ENCODE peak calls at places on chromosomes 7 and 10, in five cellular contexts. K, S, H, L and B are unnamed samples.

GRCh38 chr10:71035511-71036278 is 147.3 kb upstream of the PCBD1 start:
- DNase-seq in S (no peak), K (no peak), H (peak; percentile 45), L (no peak), B (no peak)

GRCh38 chr7:100602889-100603696 is 930 bp downstream of the PCOLCE start:
- DNase-seq in K (no peak), H (no peak), S (peak; percentile 83), L (no peak), B (peak; percentile 79)

GRCh38 chr7:45726883-45727282 is 146.0 kb downstream of the CCDC201 start:
- DNase-seq in S (no peak), L (no peak), K (no peak), H (no peak), B (no peak)

GRCh38 chr7:132030883-132031282 is 474.5 kb upstream of the PODXL start:
- DNase-seq in S (no peak), H (no peak), L (no peak), K (no peak), B (no peak)

GRCh38 chr10:43417950-43418768 is 9.2 kb upstream of the HNRNPF start:
- DNase-seq in H (peak; percentile 80), S (no peak), L (no peak), K (peak; percentile 48), B (peak; percentile 76)

GRCh38 chr10:60952067-60952845 is 8.3 kb upstream of the RHOBTB1 start:
- DNase-seq in H (no peak), S (no peak), L (no peak), K (no peak), B (no peak)

GRCh38 chr7:31487071-31487470 is 26.8 kb upstream of the ITPRID1 start:
- DNase-seq in K (no peak), S (no peak), H (no peak), L (no peak), B (no peak)

GRCh38 chr7:37149019-37149814 is 299.4 kb downstream of the ELMO1 start:
- DNase-seq in L (no peak), S (no peak), K (no peak), H (no peak), B (no peak)

GRCh38 chr10:28946479-28946878 is 269.2 kb downstream of the BAMBI start:
- DNase-seq in L (no peak), S (no peak), H (no peak), K (no peak), B (no peak)

GRCh38 chr7:22604246-22604645 is 104.3 kb upstream of the STEAP1B start:
- DNase-seq in K (no peak), S (no peak), L (no peak), H (no peak), B (no peak)

GRCh38 chr7:81445462-81445861 is 324.4 kb downstream of the HGF start:
- DNase-seq in K (no peak), S (no peak), L (no peak), H (no peak), B (no peak)

GRCh38 chr7:143416565-143417149 is 8.0 kb upstream of the EPHA1 start:
- DNase-seq in L (no peak), H (peak; percentile 78), K (peak; percentile 47), S (peak; percentile 51), B (no peak)

GRCh38 chr10:132407846-132408278 is 10.9 kb downstream of the PWWP2B start:
- DNase-seq in H (no peak), L (no peak), S (no peak), K (no peak), B (peak; percentile 92)

GRCh38 chr10:97234403-97234802 is 48.6 kb upstream of the SLIT1 start:
- DNase-seq in H (peak; percentile 61), S (peak; percentile 39), L (no peak), K (peak; percentile 17), B (no peak)

GRCh38 chr10:3220853-3221252 is 48.3 kb upstream of the PITRM1 start:
- DNase-seq in S (no peak), H (no peak), K (no peak), L (no peak), B (no peak)

GRCh38 chr10:124318076-124318475 is 100.6 kb downstream of the OAT start:
- DNase-seq in S (no peak), L (no peak), H (no peak), K (no peak), B (no peak)

GRCh38 chr7:85274452-85274851 is 87.6 kb upstream of the SEMA3D start:
- DNase-seq in H (no peak), S (peak; percentile 30), L (no peak), K (no peak), B (peak; percentile 10)

GRCh38 chr7:99126921-99127553 is 16.9 kb downstream of the SMURF1 start:
- DNase-seq in S (no peak), H (no peak), L (no peak), K (no peak), B (peak; percentile 53)

GRCh38 chr10:10726101-10726500 is 291.6 kb upstream of the CELF2 start:
- DNase-seq in S (no peak), K (no peak), H (no peak), L (no peak), B (no peak)

GRCh38 chr10:5297466-5297865 is 67.3 kb upstream of the UCN3 start:
- DNase-seq in K (peak; percentile 57), S (no peak), H (no peak), L (no peak), B (no peak)

GRCh38 chr7:101984141-101984879 is 166.9 kb downstream of the CUX1 start:
- DNase-seq in K (no peak), S (no peak), L (no peak), H (no peak), B (no peak)

GRCh38 chr7:71511361-71511807 is 379.4 kb downstream of the GALNT17 start:
- DNase-seq in S (peak; percentile 37), L (no peak), H (peak; percentile 57), K (no peak), B (peak; percentile 51)

GRCh38 chr10:1575481-1576244 is 161.7 kb downstream of the ADARB2 start:
- DNase-seq in K (no peak), S (no peak), H (no peak), L (no peak), B (no peak)

GRCh38 chr10:70293169-70293813 is 9.5 kb upstream of the NPFFR1 start:
- DNase-seq in H (peak; percentile 79), L (no peak), S (no peak), K (no peak), B (no peak)

GRCh38 chr10:62637249-62638061 is 167.1 kb upstream of the ADO start:
- DNase-seq in K (peak; percentile 82), L (peak; percentile 78), S (no peak), H (peak; percentile 64), B (no peak)

GRCh38 chr7:45938626-45939302 is 17.7 kb upstream of the IGFBP3 start:
- DNase-seq in S (peak; percentile 48), H (peak; percentile 41), L (no peak), K (no peak), B (peak; percentile 27)

GRCh38 chr7:84231157-84231556 is 36.6 kb upstream of the SEMA3A start:
- DNase-seq in L (no peak), S (no peak), K (no peak), H (no peak), B (no peak)